ENCODE peak calls at places on chromosomes 6 and 20, in five cellular contexts. F is NCI-H460; T is vagina; A is stimulated activated CD4-positive, alpha-beta T cell treated with anti-CD3 and anti-CD28 coated beads, Interleukin-2, amount 100 ng/mL, for 24 hours; N is mucosa of gallbladder. O is an unnamed sample.

GRCh38 chr6:134519456-134519855 is 201.5 kb upstream of the SGK1 start:
- DNase-seq in F (no peak), T (no peak), A (no peak), N (peak; percentile 36), O (no peak)

GRCh38 chr6:164085552-164086325 is 671.2 kb downstream of the QKI start:
- DNase-seq in F (no peak), T (no peak), A (no peak), N (peak; percentile 25), O (no peak)

GRCh38 chr6:110180228-110181008 is at the start of gene CDC40:
- DNase-seq in F (no peak), T (peak; percentile 91), A (peak; percentile 48), N (peak; percentile 60), O (peak; percentile 69)

GRCh38 chr20:64101731-64102621 is 5.4 kb downstream of the NPBWR2 start:
- DNase-seq in F (peak; percentile 37), T (no peak), A (peak; percentile 80), N (no peak), O (peak; percentile 87)

GRCh38 chr6:168090064-168090690 is 11.2 kb upstream of the FRMD1 start:
- DNase-seq in F (no peak), T (no peak), A (no peak), N (no peak), O (no peak)

GRCh38 chr20:49252556-49253350 is 25.1 kb downstream of the ZNFX1 start:
- DNase-seq in F (no peak), T (no peak), A (no peak), N (no peak), O (no peak)

GRCh38 chr6:51166914-51167313 is 348.2 kb downstream of the TFAP2B start:
- DNase-seq in F (no peak), T (no peak), A (no peak), N (no peak), O (no peak)

GRCh38 chr6:143806282-143807102 is 36.6 kb upstream of the LTV1 start:
- DNase-seq in F (no peak), T (no peak), A (peak; percentile 85), N (peak; percentile 14), O (no peak)

GRCh38 chr20:41395669-41396664 is 29.3 kb upstream of the EMILIN3 start:
- DNase-seq in F (no peak), T (no peak), A (no peak), N (no peak), O (no peak)

GRCh38 chr6:2275207-2275891 is 29.9 kb upstream of the GMDS start:
- DNase-seq in F (no peak), T (no peak), A (no peak), N (no peak), O (no peak)

GRCh38 chr6:24600903-24601302 is 45.1 kb downstream of the KIAA0319 start:
- DNase-seq in F (no peak), T (no peak), A (peak; percentile 13), N (no peak), O (no peak)

GRCh38 chr20:11454966-11455799 is 462.5 kb upstream of the BTBD3 start:
- DNase-seq in F (peak; percentile 52), T (no peak), A (no peak), N (no peak), O (no peak)

GRCh38 chr6:158229823-158230222 is 61.7 kb downstream of the GTF2H5 start:
- DNase-seq in F (no peak), T (no peak), A (no peak), N (no peak), O (no peak)

GRCh38 chr20:45882469-45883099 is 1.6 kb downstream of the ZSWIM1 start:
- DNase-seq in F (no peak), T (no peak), A (no peak), N (no peak), O (no peak)

GRCh38 chr6:136673571-136673970 is 118.7 kb downstream of the MAP3K5 start:
- DNase-seq in F (no peak), T (no peak), A (no peak), N (no peak), O (no peak)